ENCODE peak calls at places on chromosome 21, in five cellular contexts. S is left ventricle myocardium inferior, D is thoracic aorta, B is GM23338, V is SK-N-SH. C is an unnamed sample.
A peak's percentile ranks its signal among the peaks of the same experiment; 100 is the strongest.

GRCh38 chr21:28336299-28336698 is 656.4 kb downstream of the LTN1 start:
- DNase-seq in S (no peak), D (no peak), B (peak; percentile 70), V (peak; percentile 22), C (no peak)

GRCh38 chr21:16891821-16892220 is 621.0 kb upstream of the CXADR start:
- DNase-seq in S (no peak), D (no peak), B (no peak), V (no peak), C (no peak)

GRCh38 chr21:36509966-36510742 is 30.2 kb upstream of the CLDN14 start:
- DNase-seq in S (no peak), D (no peak), B (no peak), V (no peak), C (no peak)

GRCh38 chr21:26377111-26377694 is 195.9 kb downstream of the CYYR1 start:
- DNase-seq in S (no peak), D (no peak), B (no peak), V (no peak), C (no peak)

GRCh38 chr21:38643404-38644023 is 145.2 kb upstream of the ERG start:
- DNase-seq in S (no peak), D (no peak), B (peak; percentile 52), V (no peak), C (no peak)

GRCh38 chr21:31526040-31526439 is 133.5 kb upstream of the SOD1 start:
- DNase-seq in S (no peak), D (no peak), B (peak; percentile 33), V (no peak), C (no peak)

GRCh38 chr21:38950388-38951094 is 144.8 kb downstream of the ETS2 start:
- DNase-seq in S (no peak), D (no peak), B (no peak), V (no peak), C (no peak)

GRCh38 chr21:31514598-31514997 is 144.9 kb upstream of the SOD1 start:
- DNase-seq in S (no peak), D (no peak), B (peak; percentile 66), V (peak; percentile 78), C (no peak)

GRCh38 chr21:36282568-36283230 is 37.3 kb upstream of the MORC3 start:
- DNase-seq in S (no peak), D (no peak), B (no peak), V (no peak), C (no peak)

DNA sequence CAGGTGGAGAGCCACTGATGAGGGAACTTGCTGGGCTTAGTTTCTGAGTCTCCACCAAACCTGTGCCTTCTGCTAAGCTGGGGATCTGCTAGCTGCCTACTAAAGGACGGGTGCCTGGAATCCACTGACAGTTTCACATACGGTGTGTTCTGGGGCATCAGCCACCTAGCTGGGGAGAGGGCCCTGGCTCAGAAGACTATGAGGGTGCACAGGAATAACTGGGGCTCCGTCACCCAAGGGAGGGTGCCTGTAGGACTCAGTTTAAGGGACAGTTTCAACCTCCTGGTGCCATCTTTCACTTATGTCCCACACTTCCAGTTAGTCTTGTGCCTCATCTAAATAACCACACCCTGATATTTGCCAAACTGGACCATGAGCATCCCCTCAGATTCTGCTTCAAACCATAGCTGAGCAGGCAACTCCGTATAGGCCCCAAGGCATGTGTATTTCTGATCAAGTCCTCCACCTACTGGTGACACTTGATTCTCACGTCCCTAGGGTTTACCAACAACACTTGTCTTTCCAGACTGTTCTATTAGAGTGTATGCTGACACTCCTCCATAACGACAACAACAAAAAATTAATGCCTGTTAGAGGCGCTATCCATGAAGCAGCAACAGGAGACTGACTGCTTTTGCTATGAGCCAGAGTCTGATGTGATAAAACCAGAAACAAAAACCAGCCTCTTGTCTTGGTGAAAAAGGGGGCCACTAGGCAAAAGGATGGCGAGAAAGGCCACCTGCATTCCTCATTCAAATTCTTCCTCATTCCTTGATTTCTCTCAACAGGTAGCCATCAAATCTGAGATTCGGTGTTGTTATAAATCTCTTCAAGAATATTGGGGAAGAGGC is 55.0 kb upstream of the PAXBP1 start:
- DNase-seq in S (no peak), D (no peak), B (peak; percentile 81), V (peak; percentile 49), C (peak; percentile 78)
- TF ChIP-seq CTCF in S (peak; percentile 62), D (peak; percentile 35), B (peak; percentile 69), V (peak; percentile 63), C (peak; percentile 81)

GRCh38 chr21:42777757-42778344 is 101.5 kb downstream of the WDR4 start:
- DNase-seq in S (no peak), D (no peak), B (no peak), V (no peak), C (no peak)
- H3K27me3 ChIP-seq in S (peaks cover 64% of the 10 kb centered on the region), D (no peaks in the 10 kb centered on the region), B (peaks cover 24% of the 10 kb centered on the region), V (no peaks in the 10 kb centered on the region), C (no peaks in the 10 kb centered on the region)

GRCh38 chr21:44756416-44757185 is 45.0 kb downstream of the UBE2G2 start:
- DNase-seq in S (no peak), D (no peak), B (no peak), V (no peak), C (no peak)

GRCh38 chr21:44752701-44753235 is 41.4 kb upstream of the TSPEAR start:
- DNase-seq in S (no peak), D (no peak), B (no peak), V (no peak), C (no peak)

GRCh38 chr21:44753357-44753756 is 42.0 kb upstream of the TSPEAR start:
- DNase-seq in S (no peak), D (no peak), B (no peak), V (no peak), C (no peak)

GRCh38 chr21:44757731-44758130 is 43.9 kb downstream of the UBE2G2 start:
- DNase-seq in S (no peak), D (no peak), B (no peak), V (no peak), C (no peak)

GRCh38 chr21:44755227-44755626 is 43.9 kb upstream of the TSPEAR start:
- DNase-seq in S (no peak), D (no peak), B (no peak), V (no peak), C (no peak)
- TF ChIP-seq CTCF in S (peak; percentile 27), D (no peak), B (no peak), V (no peak), C (no peak)

GRCh38 chr21:29938968-29939858 is 583 bp downstream of the GRIK1 start:
- DNase-seq in S (no peak), D (no peak), B (peak; percentile 53), V (peak; percentile 11), C (peak; percentile 65)

GRCh38 chr21:29943885-29944284 is 4.1 kb upstream of the GRIK1 start:
- DNase-seq in S (no peak), D (no peak), B (peak; percentile 30), V (peak; percentile 4), C (peak; percentile 25)

GRCh38 chr21:29942033-29942432 is 2.2 kb upstream of the GRIK1 start:
- DNase-seq in S (no peak), D (no peak), B (no peak), V (no peak), C (no peak)

GRCh38 chr21:29940993-29941392 is 1.2 kb upstream of the GRIK1 start:
- DNase-seq in S (no peak), D (no peak), B (no peak), V (no peak), C (no peak)

DNA sequence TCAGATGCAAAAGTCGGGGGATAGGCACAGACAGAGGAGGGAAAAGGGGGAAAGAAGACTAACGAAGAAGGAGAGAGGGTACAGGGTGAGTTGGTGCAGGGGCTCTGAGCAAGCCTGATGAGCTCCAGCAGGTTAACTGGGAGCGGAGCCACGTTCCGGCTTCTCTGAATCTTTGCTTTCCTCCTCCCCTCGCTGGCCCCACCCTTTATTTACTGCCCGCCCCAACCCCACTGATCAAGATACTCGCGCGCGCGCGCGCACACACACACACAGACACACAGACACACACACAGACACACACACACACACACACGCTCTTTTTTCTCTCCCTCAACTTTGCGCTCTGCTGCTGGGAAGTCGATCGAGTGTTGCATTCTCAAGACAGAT is at the start of gene GRIK1:
- DNase-seq in S (no peak), D (no peak), B (peak; percentile 61), V (no peak), C (peak; percentile 81)
- H3K27me3 ChIP-seq in S (peaks cover 84% of the 10 kb centered on the region), D (no peaks in the 10 kb centered on the region), B (peaks cover 62% of the 10 kb centered on the region), V (peaks cover 26% of the 10 kb centered on the region), C (peaks cover 3% of the 10 kb centered on the region)

GRCh38 chr21:42409366-42409765 is 5.7 kb downstream of the UBASH3A start:
- DNase-seq in S (no peak), D (no peak), B (no peak), V (no peak), C (no peak)

GRCh38 chr21:42412636-42412933 is 8.9 kb downstream of the UBASH3A start:
- DNase-seq in S (no peak), D (no peak), B (no peak), V (no peak), C (no peak)

GRCh38 chr21:42413093-42413492 is 9.4 kb downstream of the UBASH3A start:
- DNase-seq in S (no peak), D (no peak), B (no peak), V (no peak), C (no peak)

GRCh38 chr21:42411891-42412635 is 8.4 kb downstream of the UBASH3A start:
- DNase-seq in S (no peak), D (no peak), B (no peak), V (no peak), C (no peak)

GRCh38 chr21:42411197-42411869 is 7.6 kb downstream of the UBASH3A start:
- DNase-seq in S (no peak), D (no peak), B (peak; percentile 56), V (peak; percentile 47), C (peak; percentile 70)
- TF ChIP-seq CTCF in S (no peak), D (no peak), B (peak; percentile 25), V (no peak), C (peak; percentile 69)

GRCh38 chr21:45409466-45410150 is 4.6 kb downstream of the COL18A1 start:
- DNase-seq in S (peak; percentile 67), D (no peak), B (no peak), V (peak; percentile 67), C (no peak)

GRCh38 chr21:45411810-45412206 is 6.8 kb downstream of the COL18A1 start:
- DNase-seq in S (no peak), D (no peak), B (no peak), V (no peak), C (no peak)

GRCh38 chr21:45410865-45411809 is 6.2 kb downstream of the COL18A1 start:
- DNase-seq in S (peak; percentile 76), D (no peak), B (no peak), V (no peak), C (no peak)

GRCh38 chr21:45408811-45409261 is 3.9 kb downstream of the COL18A1 start:
- DNase-seq in S (peak; percentile 35), D (no peak), B (no peak), V (peak; percentile 67), C (no peak)

GRCh38 chr21:45410151-45410864 is 5.3 kb downstream of the COL18A1 start:
- DNase-seq in S (peak; percentile 33), D (no peak), B (no peak), V (no peak), C (no peak)
- H3K27me3 ChIP-seq in S (no peaks in the 10 kb centered on the region), D (no peaks in the 10 kb centered on the region), B (no peaks in the 10 kb centered on the region), V (no peaks in the 10 kb centered on the region), C (peaks cover 5% of the 10 kb centered on the region)

GRCh38 chr21:15725949-15726348 is 3.8 kb upstream of the USP25 start:
- DNase-seq in S (no peak), D (no peak), B (no peak), V (no peak), C (no peak)
- TF ChIP-seq CTCF in S (no peak), D (no peak), B (no peak), V (no peak), C (no peak)

DNA sequence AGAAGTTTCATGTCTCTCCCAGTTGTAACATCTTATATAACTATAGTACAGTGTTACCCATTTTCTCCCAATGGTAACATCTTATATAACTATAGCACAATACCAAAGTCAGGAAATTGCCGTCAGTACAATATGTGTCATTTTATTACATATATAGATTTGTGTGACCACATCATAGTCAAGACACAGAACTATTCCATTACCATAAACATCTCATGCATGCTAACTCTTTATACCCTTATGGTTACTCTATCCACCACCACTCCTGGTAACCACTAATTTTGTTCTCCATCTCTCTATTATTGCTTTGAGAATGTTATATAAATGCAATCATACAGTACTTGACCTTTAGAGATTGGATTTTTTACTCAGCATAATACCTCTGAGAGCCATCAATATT is 120.7 kb downstream of the BACH1 start:
- DNase-seq in S (no peak), D (no peak), B (no peak), V (no peak), C (no peak)
- H3K27me3 ChIP-seq in S (no peaks in the 10 kb centered on the region), D (no peaks in the 10 kb centered on the region), B (no peaks in the 10 kb centered on the region), V (no peaks in the 10 kb centered on the region), C (no peaks in the 10 kb centered on the region)